ENCODE peak calls at places on chromosomes 6 and 20, in nine cellular contexts. A is right atrium auricular region, H is vagina, Q is esophagus squamous epithelium, O is H9, D is A549, K is thyroid gland, W is IMR-90, T is Panc1. U is an unnamed sample.

GRCh38 chr20:36645998-36646397 is at the start of gene SLA2:
- DNase-seq in H (no peak), T (no peak), A (no peak), Q (no peak), W (no peak), K (peak; percentile 5), D (no peak), O (no peak), U (peak; percentile 76)

GRCh38 chr6:4078830-4079471 is at the start of gene FAM217A:
- DNase-seq in W (no peak), Q (no peak), A (no peak), O (peak; percentile 53), T (no peak), K (no peak), D (no peak), H (no peak), U (no peak)

GRCh38 chr6:7238526-7238899 is 74.5 kb downstream of the SSR1 start:
- DNase-seq in K (no peak), D (no peak), T (no peak), O (no peak), A (no peak), Q (no peak), W (no peak), H (no peak), U (no peak)

GRCh38 chr6:139415365-139415764 is 40.9 kb upstream of the CITED2 start:
- DNase-seq in O (no peak), W (no peak), K (no peak), D (no peak), Q (no peak), T (no peak), A (no peak), H (no peak), U (no peak)

GRCh38 chr20:59382907-59383306 is 82.5 kb downstream of the EDN3 start:
- DNase-seq in W (no peak), A (no peak), O (no peak), T (no peak), Q (no peak), H (no peak), D (no peak), K (no peak), U (no peak)

GRCh38 chr20:59013031-59013951 is 5.9 kb upstream of the TUBB1 start:
- DNase-seq in T (no peak), Q (no peak), A (peak; percentile 30), K (no peak), W (no peak), O (no peak), H (peak; percentile 90), D (no peak), U (no peak)

GRCh38 chr6:26284537-26285142 is 80.4 kb upstream of the BTN3A2 start:
- DNase-seq in W (peak; percentile 74), A (peak; percentile 76), K (peak; percentile 57), T (no peak), O (peak; percentile 56), H (no peak), D (peak; percentile 72), Q (no peak), U (peak; percentile 62)

GRCh38 chr20:45257711-45258110 is 3.3 kb upstream of the SLPI start:
- DNase-seq in A (no peak), D (no peak), K (no peak), Q (no peak), T (no peak), O (no peak), H (no peak), W (no peak), U (no peak)

GRCh38 chr6:75852721-75853120 is 103.7 kb downstream of the MYO6 start:
- DNase-seq in Q (no peak), H (no peak), O (no peak), T (peak; percentile 79), W (peak; percentile 29), A (no peak), D (peak; percentile 61), K (no peak), U (no peak)

GRCh38 chr6:3405182-3405518 is 51.7 kb downstream of the SLC22A23 start:
- DNase-seq in Q (no peak), K (no peak), H (no peak), T (no peak), A (no peak), O (no peak), W (no peak), D (no peak), U (no peak)

GRCh38 chr6:117328500-117328899 is 63.1 kb downstream of the VGLL2 start:
- DNase-seq in W (no peak), T (no peak), Q (no peak), H (no peak), O (no peak), A (no peak), K (no peak), D (no peak), U (no peak)

GRCh38 chr6:116290799-116291198 is 11.1 kb upstream of the TSPYL1 start:
- DNase-seq in A (no peak), W (no peak), K (no peak), T (no peak), Q (no peak), O (no peak), D (no peak), H (no peak), U (no peak)

GRCh38 chr6:116287668-116288282 is 8.0 kb upstream of the TSPYL1 start:
- DNase-seq in K (no peak), A (no peak), O (no peak), Q (no peak), T (peak; percentile 61), D (peak; percentile 61), W (peak; percentile 74), H (no peak), U (no peak)

GRCh38 chr6:116289876-116290275 is 10.1 kb upstream of the TSPYL1 start:
- DNase-seq in H (no peak), W (no peak), O (no peak), K (no peak), Q (no peak), T (no peak), A (no peak), D (no peak), U (no peak)

GRCh38 chr6:116292553-116292952 is 12.8 kb upstream of the TSPYL1 start:
- DNase-seq in A (no peak), D (no peak), O (no peak), H (no peak), W (no peak), T (no peak), Q (no peak), K (no peak), U (no peak)

DNA sequence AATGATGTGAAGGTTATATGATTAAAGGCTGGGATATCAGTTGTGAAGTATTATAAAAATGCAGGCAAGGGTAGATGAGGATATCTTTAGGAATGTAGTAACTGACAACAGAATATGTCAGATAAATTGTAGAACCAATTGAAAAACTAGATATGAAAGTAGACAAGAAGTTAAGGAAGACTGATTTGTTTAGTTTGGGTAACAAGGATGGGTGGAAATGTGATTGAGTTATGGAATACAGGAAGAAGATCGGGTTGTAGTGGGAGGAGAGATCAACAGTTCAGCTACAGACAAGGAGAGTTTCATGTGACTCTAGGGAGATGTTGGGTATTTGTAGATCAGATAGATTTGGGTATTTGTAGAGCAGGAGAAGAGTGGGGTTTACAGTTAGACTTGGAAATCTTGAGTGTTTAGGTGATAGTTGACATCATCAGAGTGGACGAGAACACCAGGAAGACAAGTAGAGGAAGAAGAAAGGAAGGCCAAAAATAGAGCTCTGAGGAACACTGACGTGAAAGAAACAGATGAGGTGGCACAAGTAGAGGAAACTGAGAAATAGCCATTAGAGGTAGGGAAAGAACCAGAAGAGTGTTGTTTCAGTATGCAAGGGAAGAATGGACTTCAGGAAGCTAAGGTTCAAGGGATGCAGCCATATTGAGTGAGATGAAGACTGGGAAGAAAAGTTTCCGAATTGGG is 12.1 kb upstream of the TSPYL1 start:
- DNase-seq in D (no peak), K (no peak), T (no peak), W (no peak), O (no peak), A (no peak), Q (no peak), H (no peak), U (no peak)
- H3K4me1 ChIP-seq in D (no peaks in the 10 kb centered on the region), K (no peaks in the 10 kb centered on the region), T (no peaks in the 10 kb centered on the region), W (no peaks in the 10 kb centered on the region), O (no peaks in the 10 kb centered on the region), A (no peaks in the 10 kb centered on the region), Q (no peaks in the 10 kb centered on the region), H (no peaks in the 10 kb centered on the region), U (no peaks in the 10 kb centered on the region)

GRCh38 chr6:36605560-36606391 is 11.6 kb downstream of the SRSF3 start:
- DNase-seq in Q (no peak), T (no peak), W (no peak), H (no peak), D (no peak), A (no peak), O (no peak), K (no peak), U (no peak)
- TF ChIP-seq CTCF in Q (peak; percentile 38), T (no peak), W (no peak), H (peak; percentile 5), D (no peak), A (no peak), O (peak; percentile 33), K (no peak), U (no peak)

GRCh38 chr20:12372557-12372956 is 454.9 kb downstream of the BTBD3 start:
- DNase-seq in Q (no peak), T (no peak), K (no peak), H (no peak), W (no peak), D (no peak), A (no peak), O (no peak), U (no peak)
- H3K9me3 ChIP-seq in Q (no peaks in the 10 kb centered on the region), T (no peaks in the 10 kb centered on the region), K (no peaks in the 10 kb centered on the region), H (no peaks in the 10 kb centered on the region), W (peaks cover 3% of the 10 kb centered on the region), D (no peaks in the 10 kb centered on the region), A (no peaks in the 10 kb centered on the region), O (no peaks in the 10 kb centered on the region), U (no peaks in the 10 kb centered on the region)

GRCh38 chr6:158257781-158258180 is 54.5 kb upstream of the TULP4 start:
- DNase-seq in A (no peak), H (no peak), D (no peak), W (no peak), O (no peak), T (no peak), Q (no peak), K (no peak), U (no peak)

GRCh38 chr6:158256746-158257424 is 55.4 kb upstream of the TULP4 start:
- DNase-seq in K (no peak), O (no peak), H (no peak), T (no peak), D (no peak), W (no peak), A (no peak), Q (no peak), U (no peak)

GRCh38 chr6:158259845-158260244 is 52.4 kb upstream of the TULP4 start:
- DNase-seq in W (no peak), K (no peak), A (no peak), T (no peak), D (no peak), H (no peak), O (no peak), Q (no peak), U (no peak)

GRCh38 chr6:158257425-158257759 is 54.9 kb upstream of the TULP4 start:
- DNase-seq in W (peak; percentile 16), D (no peak), H (no peak), K (no peak), A (no peak), O (no peak), Q (no peak), T (no peak), U (no peak)

DNA sequence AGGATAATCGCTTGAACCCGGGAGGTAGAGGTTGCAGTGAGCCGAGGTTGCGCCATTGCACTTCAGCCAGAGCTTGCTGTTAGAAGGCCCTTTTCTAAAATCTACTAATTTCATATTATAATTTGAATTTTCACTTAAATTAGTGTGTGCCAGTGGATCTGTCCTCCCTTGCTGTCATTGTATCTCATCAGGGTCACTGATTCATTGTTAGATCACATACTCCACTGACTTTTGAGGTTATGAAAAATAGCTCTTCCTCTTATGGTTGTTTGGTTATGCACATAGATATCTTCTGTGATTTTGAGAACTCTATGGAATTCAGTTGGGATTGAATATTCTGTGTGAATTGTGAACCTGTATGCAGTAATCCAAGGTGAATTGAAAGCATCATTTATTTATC is 53.1 kb upstream of the TULP4 start:
- DNase-seq in O (no peak), A (no peak), D (no peak), W (no peak), T (no peak), K (no peak), H (no peak), Q (no peak), U (no peak)
- H3K4me1 ChIP-seq in O (no peaks in the 10 kb centered on the region), A (no peaks in the 10 kb centered on the region), D (no peaks in the 10 kb centered on the region), W (peaks cover 3% of the 10 kb centered on the region), T (no peaks in the 10 kb centered on the region), K (peaks cover 12% of the 10 kb centered on the region), H (peaks cover 15% of the 10 kb centered on the region), Q (peaks cover 14% of the 10 kb centered on the region), U (peaks cover 26% of the 10 kb centered on the region)

U was measured in CD8-positive, alpha-beta T cell.